ENCODE peak calls at places on chromosome 20, in four cellular contexts. Y, X, B and W are unnamed samples.

GRCh38 chr20:5524886-5525285 is 208.1 kb upstream of the PROKR2 start:
- DNase-seq in Y (no peak), X (no peak), B (no peak), W (peak; percentile 9)

GRCh38 chr20:58102744-58103516 is 125.5 kb downstream of the ANKRD60 start:
- DNase-seq in Y (no peak), X (no peak), B (no peak), W (peak; percentile 41)

GRCh38 chr20:22001886-22002285 is 296.4 kb downstream of the PAX1 start:
- DNase-seq in Y (no peak), X (no peak), B (no peak), W (peak; percentile 56)

GRCh38 chr20:43420192-43420591 is 37.5 kb upstream of the SRSF6 start:
- DNase-seq in Y (no peak), X (no peak), B (no peak), W (no peak)

GRCh38 chr20:11454966-11455799 is 462.5 kb upstream of the BTBD3 start:
- DNase-seq in Y (peak; percentile 79), X (no peak), B (no peak), W (peak; percentile 77)

GRCh38 chr20:10674684-10675455 is 1.1 kb upstream of the JAG1 start:
- DNase-seq in Y (peak; percentile 77), X (peak; percentile 94), B (peak; percentile 81), W (peak; percentile 61)

GRCh38 chr20:34683667-34684066 is 6.8 kb upstream of the PIGU start:
- DNase-seq in Y (no peak), X (no peak), B (no peak), W (no peak)

GRCh38 chr20:55415567-55416142 is 589.7 kb downstream of the CBLN4 start:
- DNase-seq in Y (no peak), X (no peak), B (no peak), W (peak; percentile 0)

DNA sequence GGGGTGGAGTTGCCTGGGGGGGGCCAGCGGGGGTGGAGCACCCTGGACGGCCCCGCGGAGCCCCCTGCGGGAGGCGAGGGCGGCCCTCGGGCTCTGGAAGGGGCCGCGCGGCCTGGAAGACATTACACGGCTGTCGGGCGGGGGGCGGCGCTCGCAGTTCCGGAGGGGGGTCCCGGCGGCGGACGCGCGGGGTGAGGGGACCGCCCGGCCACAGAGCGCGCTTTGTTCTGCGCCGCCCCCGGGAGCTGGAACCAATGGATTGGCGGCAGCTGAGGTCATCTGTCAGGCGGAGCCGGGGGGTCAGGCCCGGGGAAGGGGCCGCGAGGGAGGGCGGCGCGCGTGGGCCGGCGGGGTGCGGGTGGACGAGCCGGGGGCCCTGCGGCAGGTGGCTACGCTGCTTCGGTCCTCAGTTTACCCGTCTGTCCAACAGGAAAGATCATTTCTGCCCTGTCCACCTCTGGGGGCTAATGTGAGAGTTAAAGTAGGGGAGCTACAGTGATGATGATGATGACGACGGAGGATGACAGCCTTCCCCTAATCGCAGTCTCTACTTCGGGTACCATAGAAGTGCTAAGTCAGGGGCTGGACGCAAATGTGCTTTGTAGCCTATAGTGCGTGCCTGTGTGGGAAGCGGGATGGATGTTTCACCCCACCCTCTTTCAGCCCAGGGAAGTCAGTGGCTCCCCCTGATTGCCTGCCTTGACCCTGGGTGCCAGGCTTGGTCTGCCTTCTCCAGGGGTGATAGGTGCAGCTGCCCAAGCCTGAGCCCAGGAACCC is 10.4 kb downstream of the SRXN1 start:
- DNase-seq in Y (no peak), X (no peak), B (peak; percentile 33), W (no peak)
- H3K4me3 ChIP-seq in Y (peak overlapping the region; percentile 7), X (no peak overlapping the region), B (no peak overlapping the region), W (no peak overlapping the region)

DNA sequence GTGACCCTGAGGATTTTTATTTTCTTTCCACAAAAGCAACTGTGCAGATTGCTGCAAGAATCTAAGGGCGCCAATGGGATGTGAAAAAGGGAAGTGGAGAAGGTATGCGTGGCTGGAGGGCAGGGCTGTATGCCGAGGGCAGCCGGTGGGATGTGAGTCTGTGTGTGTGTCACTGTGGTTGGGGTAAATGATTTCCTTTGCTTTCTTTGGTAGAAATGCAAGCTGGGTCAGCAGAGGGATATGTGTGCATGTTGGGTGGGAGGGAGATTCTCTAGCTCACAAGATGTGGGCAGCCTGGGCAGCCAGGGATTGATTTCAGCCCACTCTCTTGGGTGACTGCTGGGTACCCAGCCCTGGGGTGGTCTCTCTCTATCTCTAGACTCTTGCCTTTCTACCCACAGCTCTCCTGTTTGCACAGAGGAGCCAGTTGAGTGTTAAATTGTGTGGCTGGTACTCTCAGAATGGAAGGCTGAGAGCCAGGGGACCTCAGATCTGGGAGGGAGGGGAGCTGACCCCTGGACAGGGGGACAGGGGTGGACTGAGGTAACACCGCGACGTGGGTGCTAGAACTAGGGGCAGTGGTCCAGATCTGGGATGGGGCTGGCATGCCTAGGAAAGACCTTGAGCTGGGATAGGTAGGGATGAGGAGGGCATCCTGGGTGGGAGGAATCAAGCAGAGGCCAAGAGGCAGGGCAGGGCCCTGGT is 136.8 kb upstream of the RNF24 start:
- DNase-seq in Y (no peak), X (peak; percentile 64), B (no peak), W (peak; percentile 39)
- TF ChIP-seq CTCF in Y (no peak), X (no peak), B (no peak), W (no peak)

DNA sequence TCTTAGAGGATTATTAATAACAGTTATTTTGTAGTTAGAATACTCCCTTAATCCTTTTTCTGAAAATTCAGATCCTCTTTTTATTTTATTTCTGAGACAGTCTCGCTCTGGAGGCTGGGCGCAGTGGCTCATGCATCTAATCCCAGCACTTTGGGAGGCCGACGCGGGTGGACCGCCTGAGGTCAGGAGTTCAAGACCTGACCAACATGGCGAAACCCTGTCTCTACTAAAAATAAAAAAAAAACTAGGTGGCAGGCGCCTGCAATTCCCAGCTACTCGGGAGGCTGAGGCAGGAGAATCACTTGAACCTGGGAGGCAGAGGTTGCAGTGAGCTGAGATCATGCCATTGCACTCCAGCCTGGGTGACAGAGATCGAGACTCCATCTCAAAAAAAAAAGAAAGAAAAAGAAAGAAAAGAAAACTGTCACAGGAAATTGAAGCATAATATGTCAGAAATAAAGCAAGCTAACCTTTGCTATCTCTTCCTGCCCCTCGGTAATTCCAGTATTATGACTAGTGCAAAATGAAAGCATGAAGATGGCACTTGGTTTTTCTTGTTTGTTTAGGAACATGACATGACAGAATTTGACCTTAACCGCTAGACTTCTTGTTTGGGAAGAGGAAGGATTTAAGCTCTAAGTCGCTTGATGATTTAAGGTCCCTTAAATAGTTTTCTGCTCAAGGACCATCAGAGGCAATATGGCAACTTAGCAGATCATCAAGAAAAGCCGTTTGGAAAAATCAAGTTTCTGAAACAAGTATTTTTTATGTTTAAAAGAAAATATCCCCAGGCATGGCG is 1.8 kb upstream of the RBM39 start:
- DNase-seq in Y (no peak), X (no peak), B (no peak), W (no peak)
- H3K4me3 ChIP-seq in Y (no peak overlapping the region), X (peak overlapping the region; percentile 91), B (no peak overlapping the region), W (no peak overlapping the region)

DNA sequence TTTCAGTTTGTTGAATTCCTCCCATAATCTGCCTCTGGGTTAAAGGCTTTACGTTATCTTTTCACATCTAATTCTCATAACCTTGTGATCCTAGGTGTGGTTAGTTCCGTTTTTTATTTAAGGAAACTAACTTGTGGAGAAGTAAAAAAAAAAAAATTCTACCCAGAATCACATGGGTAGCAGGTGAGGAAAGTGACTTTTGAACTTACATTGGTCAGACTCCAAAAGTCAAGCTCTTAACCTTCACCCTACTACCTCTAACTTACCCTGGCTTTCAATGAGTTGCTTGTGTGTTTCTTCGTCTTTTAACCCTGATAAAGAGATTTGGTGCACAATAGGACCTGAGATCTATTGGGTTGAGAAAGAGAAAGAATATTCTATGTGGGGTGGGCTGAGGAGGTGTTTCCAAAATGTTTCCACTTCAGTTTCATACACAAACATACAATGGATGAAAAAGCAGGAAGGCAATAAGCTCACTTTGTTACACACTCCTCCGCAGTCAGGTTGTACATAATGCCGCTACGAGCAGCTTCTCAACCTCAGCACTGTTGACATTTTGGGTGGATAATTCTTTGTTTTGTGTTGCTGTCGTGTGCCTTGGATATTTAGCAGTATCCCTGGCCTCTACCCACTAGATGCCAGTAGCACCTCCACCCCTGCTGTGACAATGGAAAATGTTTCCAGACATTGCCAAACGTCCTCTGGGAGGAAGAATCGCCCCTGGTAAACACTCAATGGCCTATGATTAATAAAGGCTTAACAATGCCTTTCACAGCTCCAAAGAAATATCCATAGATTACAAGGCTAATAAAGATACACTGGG is 193.0 kb upstream of the ZNF217 start:
- DNase-seq in Y (no peak), X (no peak), B (no peak), W (no peak)
- TF ChIP-seq CTCF in Y (no peak), X (no peak), B (no peak), W (no peak)